ENCODE peak calls at places on chromosomes 2 and 18, in four cellular contexts. C is coronary artery, Z is adrenal gland, W is RWPE1. F is an unnamed sample.

GRCh38 chr2:168814046-168814445 is 11.6 kb downstream of the NOSTRIN start:
- DNase-seq in W (no peak), C (no peak), Z (no peak), F (no peak)

GRCh38 chr2:241673797-241674725 is 12.6 kb downstream of the DTYMK start:
- DNase-seq in C (no peak), W (no peak), Z (no peak), F (no peak)

GRCh38 chr18:24273596-24273995 is 124.0 kb downstream of the OSBPL1A start:
- DNase-seq in C (no peak), W (no peak), Z (peak), F (no peak)

GRCh38 chr2:179837408-179837807 is 24.0 kb downstream of the ZNF385B start:
- DNase-seq in Z (peak), C (no peak), W (peak), F (no peak)

GRCh38 chr2:127416486-127417001 is 1.7 kb upstream of the PROC start:
- DNase-seq in Z (no peak), C (peak), W (no peak), F (no peak)

GRCh38 chr2:45008296-45009129 is 739 bp downstream of the SIX2 start:
- DNase-seq in W (no peak), C (no peak), Z (peak), F (no peak)

GRCh38 chr2:232537079-232537478 is 2.4 kb upstream of the CHRNG start:
- DNase-seq in W (no peak), C (no peak), Z (no peak), F (no peak)

GRCh38 chr18:2310824-2311349 is 260.4 kb downstream of the METTL4 start:
- DNase-seq in Z (no peak), C (no peak), W (no peak), F (no peak)

GRCh38 chr2:46018773-46019593 is 278.2 kb upstream of the EPAS1 start:
- DNase-seq in Z (no peak), C (no peak), W (no peak), F (no peak)

GRCh38 chr2:65826567-65826966 is 394.2 kb upstream of the SPRED2 start:
- DNase-seq in C (no peak), Z (no peak), W (no peak), F (no peak)

GRCh38 chr2:217795706-217796465 is 206.9 kb downstream of the TNS1 start:
- DNase-seq in W (no peak), C (peak), Z (peak), F (no peak)

GRCh38 chr18:58176915-58177717 is 133.1 kb downstream of the NEDD4L start:
- DNase-seq in Z (no peak), W (peak), C (no peak), F (peak)

GRCh38 chr18:14747513-14748474 is at the start of gene ANKRD30B:
- DNase-seq in W (no peak), Z (no peak), C (no peak), F (no peak)

GRCh38 chr18:33863912-33864311 is 285.9 kb downstream of the ASXL3 start:
- DNase-seq in C (no peak), Z (no peak), W (no peak), F (no peak)

GRCh38 chr18:33870059-33870458 is 292.0 kb downstream of the ASXL3 start:
- DNase-seq in Z (no peak), C (no peak), W (no peak), F (no peak)

GRCh38 chr18:33871363-33872025 is 293.5 kb downstream of the ASXL3 start:
- DNase-seq in W (no peak), Z (no peak), C (no peak), F (no peak)

DNA sequence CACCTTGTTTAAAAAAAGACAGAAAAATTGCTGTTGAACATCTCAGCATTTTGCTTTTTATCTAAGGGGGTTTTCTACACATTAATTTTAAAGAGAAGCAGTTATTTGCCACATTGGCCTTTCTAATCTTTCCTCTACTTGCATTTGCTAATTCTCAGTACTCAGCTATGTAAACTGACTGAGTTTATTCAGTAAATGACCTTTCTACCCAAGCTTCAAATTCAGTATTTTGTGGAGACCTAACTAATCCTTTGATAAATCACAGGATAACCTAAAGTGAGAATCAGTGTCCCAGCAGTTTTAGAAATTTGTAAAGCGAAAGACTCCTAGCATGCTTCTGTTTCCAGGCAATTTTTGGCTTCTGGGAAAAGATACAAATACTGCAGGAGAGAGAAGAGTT is 288.4 kb downstream of the ASXL3 start:
- DNase-seq in W (no peak), Z (no peak), C (no peak), F (no peak)
- H3K27ac ChIP-seq in W (no peak), Z (no peak), C (no peak), F (no peak)

DNA sequence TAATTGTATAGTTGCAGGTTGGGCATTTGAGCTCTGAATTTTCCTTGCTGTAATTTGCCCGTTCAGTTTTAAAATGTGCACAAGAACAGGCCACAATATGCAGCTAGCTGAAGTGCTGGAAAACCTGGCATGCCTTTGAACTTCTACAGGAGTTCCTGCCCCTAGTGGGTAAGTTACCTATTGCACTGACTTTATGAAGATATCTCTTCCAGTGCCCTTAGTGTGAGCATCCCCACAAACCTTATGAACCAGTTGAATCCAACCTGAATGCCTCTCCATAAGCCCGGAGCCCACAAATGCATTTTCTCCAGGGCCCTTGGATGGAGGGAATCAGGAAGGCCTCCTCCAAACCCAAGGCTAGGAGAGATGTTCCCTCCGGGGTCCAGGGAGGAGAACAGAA is 106.8 kb downstream of the XRCC5 start:
- DNase-seq in C (no peak), W (peak), Z (no peak), F (no peak)
- TF ChIP-seq CTCF in C (no peak), W (no peak), Z (peak), F (peak)

GRCh38 chr2:218820746-218821369 is 10.7 kb downstream of the PRKAG3 start:
- DNase-seq in C (no peak), Z (no peak), W (no peak), F (no peak)

GRCh38 chr2:218823456-218823855 is 8.1 kb downstream of the PRKAG3 start:
- DNase-seq in Z (no peak), C (no peak), W (no peak), F (no peak)

GRCh38 chr2:218822622-218823021 is 9.0 kb downstream of the PRKAG3 start:
- DNase-seq in Z (no peak), W (no peak), C (no peak), F (no peak)

GRCh38 chr2:218824004-218824403 is 7.6 kb downstream of the PRKAG3 start:
- DNase-seq in C (no peak), W (no peak), Z (no peak), F (no peak)

GRCh38 chr2:218821605-218822211 is 9.9 kb downstream of the PRKAG3 start:
- DNase-seq in Z (no peak), C (no peak), W (no peak), F (no peak)
- H3K27ac ChIP-seq in Z (no peak), C (no peak), W (no peak), F (no peak)

GRCh38 chr2:216064014-216064630 is 17.5 kb downstream of the PECR start:
- DNase-seq in Z (no peak), C (no peak), W (no peak), F (no peak)
- TF ChIP-seq CTCF in Z (no peak), C (no peak), W (no peak), F (no peak)

GRCh38 chr18:3995476-3996102 is 459.5 kb downstream of the DLGAP1 start:
- DNase-seq in Z (peak), C (no peak), W (peak), F (peak)

GRCh38 chr18:3998698-3999333 is 456.3 kb downstream of the DLGAP1 start:
- DNase-seq in C (no peak), W (peak), Z (peak), F (peak)

DNA sequence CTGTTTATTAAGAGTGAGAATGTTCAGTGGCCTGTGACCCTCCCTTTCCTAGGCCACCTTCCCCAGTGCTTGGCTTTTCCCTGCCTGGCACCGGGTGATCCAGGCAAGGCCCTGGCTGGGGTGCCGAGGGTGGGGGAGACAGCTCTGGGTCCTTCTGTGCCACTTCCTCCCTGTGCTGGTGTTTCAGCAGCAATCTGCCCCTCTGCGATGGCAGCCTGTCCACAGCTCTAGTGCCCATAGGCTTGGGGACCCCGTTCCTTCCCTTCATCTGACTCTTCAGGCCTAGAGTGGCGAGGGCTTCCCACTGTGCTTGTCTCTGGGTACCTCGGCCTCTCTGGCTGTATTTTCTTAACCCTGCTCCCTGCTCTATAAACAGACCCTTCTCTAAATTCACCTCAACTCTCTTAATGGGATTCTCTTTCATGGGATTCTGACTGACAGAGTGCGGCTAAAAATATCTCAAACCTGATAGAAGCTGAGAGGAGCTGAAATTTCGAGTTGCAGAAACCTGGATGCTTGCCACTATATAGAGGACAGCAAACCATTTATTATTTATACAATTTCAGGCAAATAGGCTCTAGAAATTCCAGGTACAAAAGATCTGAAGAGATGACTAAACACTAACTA is 460.9 kb downstream of the DLGAP1 start:
- DNase-seq in Z (no peak), W (no peak), C (no peak), F (no peak)
- H3K27ac ChIP-seq in Z (no peak), W (no peak), C (no peak), F (no peak)

DNA sequence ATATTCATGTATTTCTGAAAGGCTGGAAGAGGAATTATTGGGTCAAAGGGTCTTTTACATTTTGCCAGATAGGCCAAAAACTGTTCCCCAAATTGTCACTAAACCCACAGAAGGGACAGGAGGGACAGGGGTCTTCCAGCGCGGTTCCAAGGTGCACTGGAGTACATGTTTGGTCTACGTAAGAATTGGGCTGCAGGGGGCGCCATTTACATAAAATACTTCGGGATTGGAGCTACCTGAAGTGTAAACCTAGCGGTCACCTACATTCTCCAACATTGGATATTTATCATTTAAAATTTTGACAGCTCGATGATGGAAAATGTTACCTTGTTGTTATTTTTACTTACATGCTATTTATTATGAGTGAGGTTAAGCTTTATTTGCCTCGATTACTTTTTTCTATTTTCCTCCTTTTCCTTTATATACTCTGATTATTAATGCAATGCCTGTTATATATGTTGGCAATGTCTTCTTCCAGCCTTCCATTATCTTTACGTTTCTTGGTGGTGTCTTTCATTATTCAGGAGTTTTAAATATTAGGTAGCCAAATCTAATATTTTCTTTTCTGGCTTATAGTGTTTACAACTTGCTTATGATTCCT is 43.0 kb upstream of the RAB6C start:
- DNase-seq in C (no peak), Z (peak), W (peak), F (no peak)
- TF ChIP-seq CTCF in C (no peak), Z (no peak), W (peak), F (peak)

DNA sequence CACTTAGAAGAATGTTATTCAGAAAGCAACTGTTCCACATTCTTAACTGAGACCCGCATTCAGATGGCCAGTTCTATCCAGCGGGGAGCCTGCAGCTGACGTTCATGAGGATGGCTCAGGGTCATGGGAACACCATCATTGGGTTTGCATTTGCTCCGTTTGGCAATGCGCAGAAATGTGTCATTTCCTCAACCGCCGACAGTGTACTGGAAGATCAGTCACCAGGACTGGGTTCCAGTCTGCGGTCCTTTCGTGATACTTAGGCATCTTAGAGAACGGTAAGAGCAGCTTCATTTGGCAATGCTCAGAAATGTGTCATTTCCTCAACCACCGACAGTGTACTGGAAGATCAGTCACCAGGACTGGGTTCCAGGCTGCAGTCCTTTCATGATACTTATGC is 104.0 kb downstream of the DNER start:
- DNase-seq in W (no peak), Z (no peak), C (no peak), F (no peak)
- H3K27ac ChIP-seq in W (no peak), Z (no peak), C (no peak), F (no peak)

DNA sequence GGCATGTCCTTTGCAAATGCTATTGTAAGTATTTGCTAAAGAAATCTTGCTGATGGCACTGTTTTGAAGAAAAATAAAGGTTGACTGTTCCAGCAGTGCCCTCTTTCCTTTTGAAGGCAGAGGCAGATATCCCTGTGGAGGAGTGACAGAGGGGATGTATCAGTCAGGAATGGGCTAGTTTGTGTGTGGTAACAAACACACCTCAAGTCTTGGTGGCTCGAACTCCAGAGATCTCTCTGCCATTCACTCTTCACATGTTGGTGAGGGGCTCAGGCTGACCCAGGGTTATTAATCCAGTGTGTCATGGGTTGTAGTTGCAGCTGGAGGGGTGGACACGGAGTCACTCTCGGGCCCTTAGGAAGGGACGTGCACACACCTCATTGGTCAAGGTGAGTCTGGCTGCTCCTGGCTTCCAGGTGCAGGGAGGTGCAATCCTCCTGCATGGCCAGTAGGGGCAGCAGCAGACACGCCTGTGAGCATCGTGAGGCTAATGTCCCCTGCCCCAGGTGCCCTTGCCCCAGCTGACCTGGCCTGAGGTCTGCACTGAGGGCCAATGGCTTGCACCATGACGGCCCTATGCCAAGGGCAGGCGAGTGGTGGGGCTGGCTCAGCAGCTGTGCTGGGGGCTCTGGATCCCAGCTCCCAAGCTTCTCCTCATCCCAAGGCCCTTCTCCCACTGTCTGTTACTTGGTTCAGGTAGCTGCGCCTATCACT is 146.5 kb downstream of the ASB1 start:
- DNase-seq in Z (peak), C (no peak), W (peak), F (no peak)
- TF ChIP-seq CTCF in Z (peak), C (no peak), W (no peak), F (peak)

GRCh38 chr2:205786976-205787375 is 104.7 kb downstream of the NRP2 start:
- DNase-seq in C (no peak), W (no peak), Z (no peak), F (no peak)
- H3K27ac ChIP-seq in C (no peak), W (no peak), Z (no peak), F (no peak)